ENCODE peak calls at places on chromosomes 2 and 18, in five cellular contexts. P is thoracic aorta, Y is GM23248, W is glutamatergic neuron, I is esophagus muscularis mucosa. H is an unnamed sample.

GRCh38 chr2:178283519-178283918 is 89.2 kb downstream of the OSBPL6 start:
- DNase-seq in P (no peak), Y (no peak), W (no peak), I (no peak), H (no peak)

GRCh38 chr18:13530879-13531387 is 195.4 kb downstream of the FAM210A start:
- DNase-seq in P (peak), Y (peak), W (peak), I (no peak), H (peak)

GRCh38 chr2:130378898-130379214 is 23.0 kb downstream of the PTPN18 start:
- DNase-seq in P (no peak), Y (no peak), W (no peak), I (no peak), H (no peak)

GRCh38 chr18:68034293-68034692 is 517.8 kb upstream of the DSEL start:
- DNase-seq in P (no peak), Y (peak), W (no peak), I (no peak), H (peak)

GRCh38 chr2:27807476-27807875 is 36.0 kb downstream of the MRPL33 start:
- DNase-seq in P (no peak), Y (peak), W (peak), I (no peak), H (peak)

GRCh38 chr2:31525876-31526275 is 54.9 kb downstream of the SRD5A2 start:
- DNase-seq in P (no peak), Y (no peak), W (no peak), I (no peak), H (no peak)

GRCh38 chr2:120252207-120253020 is at the start of gene RALB:
- DNase-seq in P (peak), Y (peak), W (peak), I (peak), H (peak)

GRCh38 chr2:70785137-70785911 is 5.1 kb downstream of the FIGLA start:
- DNase-seq in P (no peak), Y (peak), W (peak), I (no peak), H (peak)

GRCh38 chr18:74540689-74541421 is 6.6 kb downstream of the CNDP1 start:
- DNase-seq in P (no peak), Y (no peak), W (no peak), I (no peak), H (no peak)

GRCh38 chr18:76553715-76554603 is 58.9 kb upstream of the ZNF516 start:
- DNase-seq in P (no peak), Y (peak), W (no peak), I (no peak), H (peak)

GRCh38 chr18:3248062-3248669 is 565 bp downstream of the MYL12A start:
- DNase-seq in P (no peak), Y (peak), W (peak), I (no peak), H (peak)

GRCh38 chr2:218024336-218024735 is 21.5 kb upstream of the TNS1 start:
- DNase-seq in P (no peak), Y (no peak), W (peak), I (no peak), H (no peak)

H was measured in fibroblast of mammary gland.